ENCODE peak calls at places on chromosome 15, in ten cellular contexts. One of them, this sample, is unnamed.
A peak's percentile ranks its signal among the peaks of the same experiment; 100 is the strongest.

GRCh38 chr15:101043011-101043410 is 123.9 kb downstream of the LRRK1 start:
- DNase-seq in PC-3: no peak
- DNase-seq in spleen: peak; percentile 21
- DNase-seq in T-helper 9 cell: no peak
- DNase-seq in NCI-H345: no peak
- DNase-seq in frontal cortex: no peak
- DNase-seq in AG10803: no peak
- DNase-seq in IMR-90: no peak
- DNase-seq in fibroblast of the conjunctiva: no peak
- DNase-seq in Daoy: no peak
- DNase-seq in this sample: peak; percentile 30

GRCh38 chr15:26358708-26359107 is 414.2 kb downstream of the GABRB3 start:
- DNase-seq in NCI-H345: no peak
- DNase-seq in PC-3: no peak
- DNase-seq in T-helper 9 cell: no peak
- DNase-seq in spleen: no peak
- DNase-seq in IMR-90: no peak
- DNase-seq in AG10803: no peak
- DNase-seq in Daoy: no peak
- DNase-seq in fibroblast of the conjunctiva: no peak
- DNase-seq in frontal cortex: no peak
- DNase-seq in this sample: no peak

GRCh38 chr15:59329091-59329490 is 43.6 kb downstream of the MYO1E start:
- DNase-seq in AG10803: no peak
- DNase-seq in fibroblast of the conjunctiva: no peak
- DNase-seq in frontal cortex: no peak
- DNase-seq in Daoy: no peak
- DNase-seq in PC-3: no peak
- DNase-seq in T-helper 9 cell: no peak
- DNase-seq in spleen: no peak
- DNase-seq in IMR-90: no peak
- DNase-seq in NCI-H345: no peak
- DNase-seq in this sample: no peak

GRCh38 chr15:67089218-67090193 is 24.1 kb downstream of the SMAD3 start:
- DNase-seq in AG10803: no peak
- DNase-seq in Daoy: peak; percentile 83
- DNase-seq in spleen: peak; percentile 73
- DNase-seq in IMR-90: peak; percentile 80
- DNase-seq in NCI-H345: no peak
- DNase-seq in PC-3: peak; percentile 71
- DNase-seq in T-helper 9 cell: no peak
- DNase-seq in fibroblast of the conjunctiva: no peak
- DNase-seq in frontal cortex: no peak
- DNase-seq in this sample: no peak

GRCh38 chr15:36428102-36428845 is 151.2 kb upstream of the CDIN1 start:
- DNase-seq in fibroblast of the conjunctiva: peak; percentile 95
- DNase-seq in spleen: no peak
- DNase-seq in frontal cortex: no peak
- DNase-seq in AG10803: peak; percentile 99
- DNase-seq in PC-3: peak; percentile 99
- DNase-seq in NCI-H345: no peak
- DNase-seq in Daoy: peak; percentile 97
- DNase-seq in IMR-90: peak; percentile 100
- DNase-seq in T-helper 9 cell: no peak
- DNase-seq in this sample: no peak

GRCh38 chr15:61996056-61996635 is 64.1 kb downstream of the VPS13C start:
- DNase-seq in AG10803: no peak
- DNase-seq in spleen: no peak
- DNase-seq in PC-3: no peak
- DNase-seq in fibroblast of the conjunctiva: no peak
- DNase-seq in T-helper 9 cell: no peak
- DNase-seq in IMR-90: peak; percentile 12
- DNase-seq in Daoy: no peak
- DNase-seq in NCI-H345: no peak
- DNase-seq in frontal cortex: no peak
- DNase-seq in this sample: no peak

GRCh38 chr15:37653018-37653417 is 281.4 kb upstream of the TMCO5A start:
- DNase-seq in PC-3: no peak
- DNase-seq in AG10803: no peak
- DNase-seq in IMR-90: no peak
- DNase-seq in spleen: no peak
- DNase-seq in NCI-H345: no peak
- DNase-seq in Daoy: no peak
- DNase-seq in T-helper 9 cell: no peak
- DNase-seq in frontal cortex: no peak
- DNase-seq in fibroblast of the conjunctiva: no peak
- DNase-seq in this sample: no peak

GRCh38 chr15:82642656-82643055 is 4.5 kb downstream of the CPEB1 start:
- DNase-seq in NCI-H345: no peak
- DNase-seq in T-helper 9 cell: no peak
- DNase-seq in IMR-90: no peak
- DNase-seq in AG10803: no peak
- DNase-seq in spleen: no peak
- DNase-seq in PC-3: no peak
- DNase-seq in fibroblast of the conjunctiva: no peak
- DNase-seq in Daoy: no peak
- DNase-seq in frontal cortex: no peak
- DNase-seq in this sample: no peak

GRCh38 chr15:69652906-69653305 is 200.3 kb downstream of the RPLP1 start:
- DNase-seq in PC-3: no peak
- DNase-seq in IMR-90: no peak
- DNase-seq in frontal cortex: no peak
- DNase-seq in NCI-H345: no peak
- DNase-seq in AG10803: no peak
- DNase-seq in fibroblast of the conjunctiva: no peak
- DNase-seq in spleen: no peak
- DNase-seq in Daoy: no peak
- DNase-seq in T-helper 9 cell: no peak
- DNase-seq in this sample: no peak

GRCh38 chr15:28896944-28897343 is 11.2 kb downstream of the APBA2 start:
- DNase-seq in PC-3: peak; percentile 83
- DNase-seq in AG10803: peak; percentile 64
- DNase-seq in fibroblast of the conjunctiva: peak; percentile 57
- DNase-seq in T-helper 9 cell: no peak
- DNase-seq in frontal cortex: no peak
- DNase-seq in NCI-H345: no peak
- DNase-seq in Daoy: peak; percentile 59
- DNase-seq in IMR-90: peak; percentile 95
- DNase-seq in spleen: peak; percentile 8
- DNase-seq in this sample: no peak

GRCh38 chr15:78192826-78193594 is 41.4 kb downstream of the ACSBG1 start:
- DNase-seq in fibroblast of the conjunctiva: no peak
- DNase-seq in frontal cortex: no peak
- DNase-seq in spleen: no peak
- DNase-seq in IMR-90: no peak
- DNase-seq in AG10803: no peak
- DNase-seq in Daoy: no peak
- DNase-seq in NCI-H345: no peak
- DNase-seq in T-helper 9 cell: no peak
- DNase-seq in PC-3: no peak
- DNase-seq in this sample: no peak

GRCh38 chr15:53506370-53506769 is 253.1 kb downstream of the WDR72 start:
- DNase-seq in spleen: no peak
- DNase-seq in frontal cortex: no peak
- DNase-seq in AG10803: no peak
- DNase-seq in T-helper 9 cell: no peak
- DNase-seq in NCI-H345: no peak
- DNase-seq in fibroblast of the conjunctiva: no peak
- DNase-seq in PC-3: no peak
- DNase-seq in IMR-90: no peak
- DNase-seq in Daoy: no peak
- DNase-seq in this sample: no peak

GRCh38 chr15:84604804-84605203 is 4.0 kb downstream of the ZSCAN2 start:
- DNase-seq in spleen: no peak
- DNase-seq in fibroblast of the conjunctiva: no peak
- DNase-seq in T-helper 9 cell: no peak
- DNase-seq in frontal cortex: no peak
- DNase-seq in Daoy: peak; percentile 9
- DNase-seq in NCI-H345: no peak
- DNase-seq in PC-3: no peak
- DNase-seq in IMR-90: peak; percentile 5
- DNase-seq in AG10803: no peak
- DNase-seq in this sample: peak; percentile 49

GRCh38 chr15:59622289-59622688 is 10.7 kb downstream of the GCNT3 start:
- DNase-seq in PC-3: peak; percentile 86
- DNase-seq in spleen: peak; percentile 79
- DNase-seq in IMR-90: peak; percentile 34
- DNase-seq in frontal cortex: no peak
- DNase-seq in NCI-H345: no peak
- DNase-seq in AG10803: no peak
- DNase-seq in fibroblast of the conjunctiva: peak; percentile 10
- DNase-seq in Daoy: peak; percentile 77
- DNase-seq in T-helper 9 cell: no peak
- DNase-seq in this sample: peak; percentile 9

GRCh38 chr15:42033214-42033873 is 12.5 kb upstream of the PLA2G4E start:
- DNase-seq in IMR-90: no peak
- DNase-seq in AG10803: no peak
- DNase-seq in fibroblast of the conjunctiva: no peak
- DNase-seq in frontal cortex: no peak
- DNase-seq in NCI-H345: no peak
- DNase-seq in Daoy: no peak
- DNase-seq in spleen: no peak
- DNase-seq in T-helper 9 cell: no peak
- DNase-seq in PC-3: no peak
- DNase-seq in this sample: no peak

GRCh38 chr15:84079885-84080777 is 155.4 kb upstream of the GOLGA6L4 start:
- DNase-seq in T-helper 9 cell: peak; percentile 0
- DNase-seq in AG10803: peak; percentile 5
- DNase-seq in NCI-H345: peak; percentile 69
- DNase-seq in IMR-90: peak; percentile 3
- DNase-seq in spleen: peak; percentile 73
- DNase-seq in fibroblast of the conjunctiva: no peak
- DNase-seq in frontal cortex: no peak
- DNase-seq in Daoy: peak; percentile 11
- DNase-seq in PC-3: no peak
- DNase-seq in this sample: peak; percentile 5

GRCh38 chr15:29411299-29411698 is 141.7 kb upstream of the NSMCE3 start:
- DNase-seq in spleen: no peak
- DNase-seq in NCI-H345: no peak
- DNase-seq in PC-3: no peak
- DNase-seq in frontal cortex: no peak
- DNase-seq in T-helper 9 cell: no peak
- DNase-seq in fibroblast of the conjunctiva: no peak
- DNase-seq in Daoy: no peak
- DNase-seq in AG10803: no peak
- DNase-seq in IMR-90: no peak
- DNase-seq in this sample: no peak

GRCh38 chr15:59701880-59702279 is 12.8 kb upstream of the BNIP2 start:
- DNase-seq in NCI-H345: no peak
- DNase-seq in IMR-90: no peak
- DNase-seq in spleen: no peak
- DNase-seq in frontal cortex: no peak
- DNase-seq in Daoy: no peak
- DNase-seq in PC-3: no peak
- DNase-seq in AG10803: no peak
- DNase-seq in fibroblast of the conjunctiva: no peak
- DNase-seq in T-helper 9 cell: no peak
- DNase-seq in this sample: no peak

GRCh38 chr15:34109775-34110663 is 8.1 kb downstream of the PGBD4 start:
- DNase-seq in frontal cortex: no peak
- DNase-seq in NCI-H345: no peak
- DNase-seq in AG10803: peak; percentile 47
- DNase-seq in spleen: no peak
- DNase-seq in PC-3: peak; percentile 63
- DNase-seq in Daoy: peak; percentile 33
- DNase-seq in T-helper 9 cell: no peak
- DNase-seq in fibroblast of the conjunctiva: peak; percentile 18
- DNase-seq in IMR-90: peak; percentile 60
- DNase-seq in this sample: no peak

GRCh38 chr15:94263341-94264273 is 32.2 kb downstream of the MCTP2 start:
- DNase-seq in IMR-90: peak; percentile 48
- DNase-seq in NCI-H345: no peak
- DNase-seq in frontal cortex: no peak
- DNase-seq in Daoy: no peak
- DNase-seq in spleen: no peak
- DNase-seq in PC-3: no peak
- DNase-seq in fibroblast of the conjunctiva: peak; percentile 24
- DNase-seq in AG10803: peak; percentile 81
- DNase-seq in T-helper 9 cell: no peak
- DNase-seq in this sample: no peak

GRCh38 chr15:95439812-95440380 is 890.6 kb upstream of the NR2F2 start:
- DNase-seq in frontal cortex: no peak
- DNase-seq in AG10803: no peak
- DNase-seq in PC-3: no peak
- DNase-seq in NCI-H345: no peak
- DNase-seq in T-helper 9 cell: no peak
- DNase-seq in Daoy: no peak
- DNase-seq in spleen: no peak
- DNase-seq in fibroblast of the conjunctiva: no peak
- DNase-seq in IMR-90: peak; percentile 68
- DNase-seq in this sample: no peak

GRCh38 chr15:80489030-80489594 is 84.9 kb downstream of the ARNT2 start:
- DNase-seq in AG10803: peak; percentile 94
- DNase-seq in Daoy: no peak
- DNase-seq in IMR-90: peak; percentile 93
- DNase-seq in T-helper 9 cell: no peak
- DNase-seq in PC-3: peak; percentile 23
- DNase-seq in fibroblast of the conjunctiva: peak; percentile 74
- DNase-seq in frontal cortex: no peak
- DNase-seq in spleen: no peak
- DNase-seq in NCI-H345: no peak
- DNase-seq in this sample: no peak

GRCh38 chr15:69531302-69532027 is 78.8 kb downstream of the RPLP1 start:
- DNase-seq in Daoy: no peak
- DNase-seq in fibroblast of the conjunctiva: no peak
- DNase-seq in frontal cortex: peak; percentile 12
- DNase-seq in PC-3: no peak
- DNase-seq in spleen: no peak
- DNase-seq in T-helper 9 cell: no peak
- DNase-seq in AG10803: no peak
- DNase-seq in NCI-H345: no peak
- DNase-seq in IMR-90: no peak
- DNase-seq in this sample: no peak

GRCh38 chr15:20671665-20672064 is 130.1 kb upstream of the GOLGA6L6 start:
- DNase-seq in NCI-H345: no peak
- DNase-seq in T-helper 9 cell: no peak
- DNase-seq in PC-3: no peak
- DNase-seq in Daoy: no peak
- DNase-seq in AG10803: no peak
- DNase-seq in IMR-90: no peak
- DNase-seq in fibroblast of the conjunctiva: no peak
- DNase-seq in frontal cortex: no peak
- DNase-seq in spleen: no peak
- DNase-seq in this sample: no peak

GRCh38 chr15:65824941-65825544 is 33.0 kb upstream of the DENND4A start:
- DNase-seq in fibroblast of the conjunctiva: peak; percentile 36
- DNase-seq in Daoy: no peak
- DNase-seq in PC-3: peak; percentile 9
- DNase-seq in T-helper 9 cell: no peak
- DNase-seq in spleen: no peak
- DNase-seq in AG10803: peak; percentile 79
- DNase-seq in frontal cortex: no peak
- DNase-seq in IMR-90: peak; percentile 73
- DNase-seq in NCI-H345: no peak
- DNase-seq in this sample: no peak

GRCh38 chr15:72184165-72184811 is 13.3 kb downstream of the GRAMD2A start:
- DNase-seq in IMR-90: no peak
- DNase-seq in AG10803: peak; percentile 36
- DNase-seq in fibroblast of the conjunctiva: no peak
- DNase-seq in Daoy: peak; percentile 50
- DNase-seq in T-helper 9 cell: no peak
- DNase-seq in NCI-H345: no peak
- DNase-seq in PC-3: peak; percentile 53
- DNase-seq in spleen: peak; percentile 62
- DNase-seq in frontal cortex: no peak
- DNase-seq in this sample: no peak

GRCh38 chr15:64690008-64690407 is 85.4 kb downstream of the RBPMS2 start:
- DNase-seq in frontal cortex: no peak
- DNase-seq in spleen: no peak
- DNase-seq in NCI-H345: no peak
- DNase-seq in IMR-90: no peak
- DNase-seq in T-helper 9 cell: no peak
- DNase-seq in fibroblast of the conjunctiva: no peak
- DNase-seq in AG10803: no peak
- DNase-seq in PC-3: no peak
- DNase-seq in Daoy: no peak
- DNase-seq in this sample: no peak

GRCh38 chr15:40543631-40544294 is 21.1 kb downstream of the CCDC32 start:
- DNase-seq in NCI-H345: no peak
- DNase-seq in IMR-90: no peak
- DNase-seq in spleen: no peak
- DNase-seq in T-helper 9 cell: no peak
- DNase-seq in AG10803: no peak
- DNase-seq in PC-3: no peak
- DNase-seq in Daoy: no peak
- DNase-seq in fibroblast of the conjunctiva: no peak
- DNase-seq in frontal cortex: no peak
- DNase-seq in this sample: no peak

This sample was measured in stimulated activated effector memory CD8-positive, alpha-beta T cell treated with anti-CD3 and anti-CD28 coated beads, Interleukin-12 subunit alpha, Interleukin-12 subunit beta, amount 100 ng/mL, for 72 hours.